ENCODE peak calls at places on chromosomes 2 and 18, in seven cellular contexts. One of them, this sample, is unnamed.

GRCh38 chr2:71498261-71498701 is 44.9 kb downstream of the DYSF start:
- DNase-seq in WTC11: no peak
- DNase-seq in GM12878: no peak
- DNase-seq in HCT116: peak
- DNase-seq in HepG2: peak
- DNase-seq in K562: no peak
- DNase-seq in H1: no peak
- DNase-seq in this sample: no peak

GRCh38 chr2:137659616-137660015 is 304.7 kb upstream of the HNMT start:
- DNase-seq in WTC11: no peak
- DNase-seq in GM12878: no peak
- DNase-seq in HCT116: no peak
- DNase-seq in HepG2: peak
- DNase-seq in K562: no peak
- DNase-seq in H1: no peak
- DNase-seq in this sample: no peak

GRCh38 chr2:99597616-99598015 is 107.8 kb upstream of the REV1 start:
- DNase-seq in WTC11: no peak
- DNase-seq in GM12878: no peak
- DNase-seq in HCT116: no peak
- DNase-seq in HepG2: no peak
- DNase-seq in K562: no peak
- DNase-seq in H1: no peak
- DNase-seq in this sample: no peak

GRCh38 chr18:47756364-47757016 is 174.0 kb downstream of the SMAD2 start:
- DNase-seq in WTC11: peak
- DNase-seq in GM12878: no peak
- DNase-seq in HCT116: peak
- DNase-seq in HepG2: peak
- DNase-seq in K562: peak
- DNase-seq in H1: peak
- DNase-seq in this sample: peak

GRCh38 chr18:79337620-79338019 is 58.1 kb upstream of the NFATC1 start:
- DNase-seq in WTC11: no peak
- DNase-seq in GM12878: no peak
- DNase-seq in HCT116: no peak
- DNase-seq in HepG2: no peak
- DNase-seq in K562: no peak
- DNase-seq in H1: no peak
- DNase-seq in this sample: no peak

GRCh38 chr2:219350215-219350937 is 17.8 kb upstream of the RESP18 start:
- DNase-seq in WTC11: no peak
- DNase-seq in GM12878: no peak
- DNase-seq in HCT116: no peak
- DNase-seq in HepG2: no peak
- DNase-seq in K562: no peak
- DNase-seq in H1: no peak
- DNase-seq in this sample: no peak

GRCh38 chr2:27079233-27080139 is 1.1 kb downstream of the EMILIN1 start:
- DNase-seq in WTC11: no peak
- DNase-seq in GM12878: no peak
- DNase-seq in HCT116: no peak
- DNase-seq in HepG2: no peak
- DNase-seq in K562: no peak
- DNase-seq in H1: no peak
- DNase-seq in this sample: no peak

GRCh38 chr18:13179566-13180113 is 38.9 kb upstream of the LDLRAD4 start:
- DNase-seq in WTC11: no peak
- DNase-seq in GM12878: no peak
- DNase-seq in HCT116: no peak
- DNase-seq in HepG2: peak
- DNase-seq in K562: no peak
- DNase-seq in H1: no peak
- DNase-seq in this sample: no peak

GRCh38 chr2:177084607-177085006 is 128.0 kb upstream of the HNRNPA3 start:
- DNase-seq in WTC11: no peak
- DNase-seq in GM12878: no peak
- DNase-seq in HCT116: no peak
- DNase-seq in HepG2: no peak
- DNase-seq in K562: no peak
- DNase-seq in H1: no peak
- DNase-seq in this sample: no peak

GRCh38 chr2:121699421-121700328 is 37.0 kb downstream of the NIFK start:
- DNase-seq in WTC11: no peak
- DNase-seq in GM12878: peak
- DNase-seq in HCT116: peak
- DNase-seq in HepG2: peak
- DNase-seq in K562: peak
- DNase-seq in H1: no peak
- DNase-seq in this sample: no peak

GRCh38 chr2:14634223-14634884 is 1.8 kb downstream of the LRATD1 start:
- DNase-seq in WTC11: peak
- DNase-seq in GM12878: no peak
- DNase-seq in HCT116: no peak
- DNase-seq in HepG2: peak
- DNase-seq in K562: peak
- DNase-seq in H1: peak
- DNase-seq in this sample: peak

GRCh38 chr2:133561045-133561852 is 7.0 kb downstream of the NCKAP5 start:
- DNase-seq in WTC11: no peak
- DNase-seq in GM12878: no peak
- DNase-seq in HCT116: peak
- DNase-seq in HepG2: peak
- DNase-seq in K562: peak
- DNase-seq in H1: no peak
- DNase-seq in this sample: peak

GRCh38 chr2:159076233-159076632 is 107.8 kb downstream of the TANC1 start:
- DNase-seq in WTC11: no peak
- DNase-seq in GM12878: no peak
- DNase-seq in HCT116: no peak
- DNase-seq in HepG2: no peak
- DNase-seq in K562: no peak
- DNase-seq in H1: no peak
- DNase-seq in this sample: no peak

GRCh38 chr2:200585730-200586643 is at the start of gene AOX1:
- DNase-seq in WTC11: peak
- DNase-seq in GM12878: no peak
- DNase-seq in HCT116: no peak
- DNase-seq in HepG2: peak
- DNase-seq in K562: no peak
- DNase-seq in H1: peak
- DNase-seq in this sample: no peak

GRCh38 chr2:190119257-190119656 is 56.7 kb upstream of the MSTN start:
- DNase-seq in WTC11: peak
- DNase-seq in GM12878: no peak
- DNase-seq in HCT116: no peak
- DNase-seq in HepG2: no peak
- DNase-seq in K562: no peak
- DNase-seq in H1: peak
- DNase-seq in this sample: no peak

DNA sequence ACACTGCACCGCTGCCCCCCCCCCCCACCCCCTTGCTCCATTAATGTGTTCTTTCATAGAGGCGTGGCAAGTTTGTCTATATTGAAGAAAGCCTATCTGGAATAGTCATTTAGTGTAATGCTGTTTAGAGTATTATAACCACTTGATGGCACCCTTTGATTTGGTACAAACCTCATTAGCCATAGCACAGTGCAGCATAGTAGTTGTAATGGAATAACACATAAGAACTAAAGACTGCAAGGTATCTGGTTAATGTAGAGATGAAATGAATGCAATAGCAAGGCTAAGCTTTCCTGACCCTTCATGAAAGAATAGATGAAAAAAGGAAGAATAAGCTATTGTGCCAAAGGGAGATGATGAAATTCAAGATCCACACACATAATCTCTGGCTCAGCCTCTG is 81.9 kb downstream of the EHBP1 start:
- DNase-seq in WTC11: no peak
- DNase-seq in GM12878: no peak
- DNase-seq in HCT116: no peak
- DNase-seq in HepG2: no peak
- DNase-seq in K562: peak
- DNase-seq in H1: no peak
- DNase-seq in this sample: peak
- TF ChIP-seq SP1 in WTC11: no peak
- TF ChIP-seq SP1 in GM12878: no peak
- TF ChIP-seq SP1 in HCT116: no peak
- TF ChIP-seq SP1 in HepG2: no peak
- TF ChIP-seq SP1 in K562: no peak
- TF ChIP-seq SP1 in H1: no peak
- TF ChIP-seq SP1 in this sample: no peak

GRCh38 chr2:113282747-113283533 is 4.2 kb upstream of the PAX8 start:
- DNase-seq in WTC11: peak
- DNase-seq in GM12878: no peak
- DNase-seq in HCT116: peak
- DNase-seq in HepG2: peak
- DNase-seq in K562: peak
- DNase-seq in H1: peak
- DNase-seq in this sample: peak
- TF ChIP-seq SP1 in WTC11: no peak
- TF ChIP-seq SP1 in GM12878: no peak
- TF ChIP-seq SP1 in HCT116: peak
- TF ChIP-seq SP1 in HepG2: no peak
- TF ChIP-seq SP1 in K562: no peak
- TF ChIP-seq SP1 in H1: no peak
- TF ChIP-seq SP1 in this sample: no peak

DNA sequence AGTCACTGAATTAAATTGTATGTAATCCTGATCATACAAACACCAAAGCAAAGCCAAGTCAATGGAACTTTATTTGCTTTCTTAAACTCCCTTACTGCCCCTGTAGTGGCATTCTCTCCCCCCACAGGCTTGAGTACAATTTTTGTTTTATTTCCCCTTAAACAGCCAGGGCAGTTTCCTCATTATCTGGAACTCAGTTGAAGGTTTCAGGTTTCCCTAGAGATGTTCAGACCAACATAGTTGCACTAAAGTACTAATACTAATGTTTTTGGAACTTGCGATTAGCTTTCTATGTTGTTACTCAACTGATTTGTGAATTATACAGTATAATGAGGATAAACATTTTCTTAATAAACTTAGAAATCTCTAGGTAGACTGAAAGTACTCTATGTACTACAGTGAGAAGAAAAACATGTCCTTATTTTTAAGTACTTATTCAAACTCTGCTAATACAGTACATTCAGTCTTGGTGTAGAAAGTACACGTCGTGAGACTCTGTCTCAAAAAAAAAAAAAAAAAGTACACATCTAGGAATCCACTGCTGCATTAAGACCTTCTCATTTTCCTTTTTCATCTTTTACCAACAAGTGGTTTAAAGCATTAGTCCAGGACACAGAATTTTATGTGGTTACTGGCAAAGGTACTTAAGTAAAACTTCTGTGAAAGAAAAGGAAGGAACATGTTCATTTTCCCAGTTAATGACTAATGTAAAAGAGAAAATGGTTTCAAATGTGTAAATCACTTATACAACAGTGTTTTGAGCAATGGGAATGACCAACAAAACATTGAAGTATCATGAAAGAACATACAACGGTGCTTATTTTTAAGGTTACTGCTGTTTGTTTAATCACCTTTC is 209.5 kb upstream of the SMAD7 start:
- DNase-seq in WTC11: no peak
- DNase-seq in GM12878: no peak
- DNase-seq in HCT116: no peak
- DNase-seq in HepG2: no peak
- DNase-seq in K562: no peak
- DNase-seq in H1: no peak
- DNase-seq in this sample: no peak
- TF ChIP-seq SP1 in WTC11: no peak
- TF ChIP-seq SP1 in GM12878: no peak
- TF ChIP-seq SP1 in HCT116: no peak
- TF ChIP-seq SP1 in HepG2: no peak
- TF ChIP-seq SP1 in K562: no peak
- TF ChIP-seq SP1 in H1: no peak
- TF ChIP-seq SP1 in this sample: no peak

DNA sequence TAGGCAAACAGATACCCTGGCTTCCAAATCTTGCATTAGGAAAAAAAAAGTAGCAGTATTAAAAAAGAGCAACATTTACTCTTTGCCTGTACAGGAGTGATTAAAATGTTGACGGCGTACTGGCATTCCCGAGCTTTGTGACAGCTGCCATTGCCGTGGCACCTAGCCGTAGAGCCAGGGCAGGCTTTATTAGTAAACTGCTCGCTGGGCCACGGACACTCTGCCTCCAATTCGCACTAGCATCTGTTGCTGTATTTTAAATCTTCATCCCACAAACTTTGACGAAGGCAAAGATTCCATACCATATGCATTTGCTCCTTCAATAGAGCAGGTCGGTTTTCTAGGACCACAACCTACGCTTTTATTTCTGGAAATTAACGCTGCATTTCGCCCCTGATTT is 44.5 kb upstream of the EPHA4 start:
- DNase-seq in WTC11: no peak
- DNase-seq in GM12878: no peak
- DNase-seq in HCT116: no peak
- DNase-seq in HepG2: no peak
- DNase-seq in K562: no peak
- DNase-seq in H1: no peak
- DNase-seq in this sample: no peak
- TF ChIP-seq SP1 in WTC11: no peak
- TF ChIP-seq SP1 in GM12878: no peak
- TF ChIP-seq SP1 in HCT116: no peak
- TF ChIP-seq SP1 in HepG2: no peak
- TF ChIP-seq SP1 in K562: no peak
- TF ChIP-seq SP1 in H1: no peak
- TF ChIP-seq SP1 in this sample: no peak

DNA sequence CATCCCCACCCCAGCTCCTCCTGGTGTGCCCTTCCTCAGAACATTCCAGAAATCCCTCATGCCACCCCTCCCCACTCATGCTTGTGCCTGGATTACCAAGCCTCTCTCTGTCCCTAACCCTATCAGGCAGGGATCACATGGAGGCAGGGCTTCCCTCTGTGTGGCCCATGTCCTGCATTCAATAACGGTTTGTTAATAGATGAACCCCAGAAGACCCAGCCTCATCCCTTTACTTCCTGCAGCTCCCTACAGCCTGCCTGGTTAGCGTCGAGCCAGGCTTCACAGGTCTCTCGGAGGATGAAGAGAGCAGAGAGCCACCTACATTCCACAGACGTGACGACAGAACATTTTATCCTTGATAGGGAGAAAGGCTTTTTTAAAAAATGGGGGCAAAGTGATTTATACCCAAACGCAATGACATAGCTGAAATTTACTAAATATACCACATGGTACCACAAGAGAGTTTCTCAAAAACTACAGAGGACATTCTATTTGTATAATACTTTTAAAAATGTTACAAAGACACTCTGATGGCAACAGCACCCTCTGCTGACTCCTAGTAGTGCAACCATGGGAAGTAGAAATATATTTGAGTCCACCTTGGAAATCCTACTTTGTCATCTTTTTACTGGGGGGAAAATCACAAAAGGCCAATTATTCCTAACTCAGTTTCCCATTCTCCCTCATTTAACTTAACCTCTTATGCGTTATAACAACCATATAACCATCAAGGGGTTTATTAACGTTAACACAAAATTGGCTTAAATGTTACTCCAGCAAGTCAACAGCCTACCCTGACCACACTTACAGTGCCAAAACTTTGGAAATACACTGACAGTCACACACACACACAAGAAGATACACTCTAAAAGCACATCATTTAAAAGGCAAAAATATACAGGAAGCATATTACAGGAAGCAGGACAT is 30.7 kb downstream of the FBXO15 start:
- DNase-seq in WTC11: peak
- DNase-seq in GM12878: no peak
- DNase-seq in HCT116: peak
- DNase-seq in HepG2: peak
- DNase-seq in K562: peak
- DNase-seq in H1: no peak
- DNase-seq in this sample: peak
- TF ChIP-seq SP1 in WTC11: no peak
- TF ChIP-seq SP1 in GM12878: no peak
- TF ChIP-seq SP1 in HCT116: no peak
- TF ChIP-seq SP1 in HepG2: no peak
- TF ChIP-seq SP1 in K562: no peak
- TF ChIP-seq SP1 in H1: no peak
- TF ChIP-seq SP1 in this sample: no peak

This sample was measured in HEK293T.